ENCODE peak calls at places on chromosomes 6 and 20, in six cellular contexts. One of them, this sample, is unnamed.

GRCh38 chr6:108592371-108593337 is 31.9 kb downstream of the FOXO3 start:
- DNase-seq in DND-41: peak
- DNase-seq in ascending aorta: no peak
- DNase-seq in neural progenitor cell: peak
- DNase-seq in AG10803: peak
- DNase-seq in kidney epithelial cell: peak
- DNase-seq in this sample: no peak

GRCh38 chr6:153790881-153791473 is 248.1 kb upstream of the OPRM1 start:
- DNase-seq in AG10803: no peak
- DNase-seq in ascending aorta: no peak
- DNase-seq in neural progenitor cell: peak
- DNase-seq in kidney epithelial cell: no peak
- DNase-seq in DND-41: peak
- DNase-seq in this sample: no peak

GRCh38 chr6:50608421-50608820 is 104.9 kb upstream of the TFAP2D start:
- DNase-seq in DND-41: no peak
- DNase-seq in neural progenitor cell: no peak
- DNase-seq in AG10803: no peak
- DNase-seq in kidney epithelial cell: no peak
- DNase-seq in ascending aorta: no peak
- DNase-seq in this sample: no peak

GRCh38 chr20:16864069-16864468 is 115.9 kb downstream of the OTOR start:
- DNase-seq in DND-41: no peak
- DNase-seq in neural progenitor cell: no peak
- DNase-seq in kidney epithelial cell: no peak
- DNase-seq in AG10803: peak
- DNase-seq in ascending aorta: no peak
- DNase-seq in this sample: no peak

GRCh38 chr6:128659878-128660622 is 139.7 kb upstream of the PTPRK start:
- DNase-seq in AG10803: no peak
- DNase-seq in ascending aorta: no peak
- DNase-seq in neural progenitor cell: no peak
- DNase-seq in kidney epithelial cell: no peak
- DNase-seq in DND-41: no peak
- DNase-seq in this sample: no peak

GRCh38 chr6:151370509-151371078 is 20.8 kb downstream of the ZBTB2 start:
- DNase-seq in kidney epithelial cell: no peak
- DNase-seq in AG10803: no peak
- DNase-seq in DND-41: no peak
- DNase-seq in ascending aorta: no peak
- DNase-seq in neural progenitor cell: peak
- DNase-seq in this sample: no peak

GRCh38 chr20:40821438-40821837 is 132.4 kb upstream of the MAFB start:
- DNase-seq in AG10803: no peak
- DNase-seq in neural progenitor cell: no peak
- DNase-seq in ascending aorta: no peak
- DNase-seq in DND-41: no peak
- DNase-seq in kidney epithelial cell: no peak
- DNase-seq in this sample: no peak

GRCh38 chr6:29439006-29439405 is at the start of gene OR10C1:
- DNase-seq in ascending aorta: no peak
- DNase-seq in kidney epithelial cell: no peak
- DNase-seq in DND-41: no peak
- DNase-seq in neural progenitor cell: no peak
- DNase-seq in AG10803: no peak
- DNase-seq in this sample: no peak

GRCh38 chr20:18783385-18783959 is 30.1 kb upstream of the SCP2D1 start:
- DNase-seq in ascending aorta: no peak
- DNase-seq in kidney epithelial cell: no peak
- DNase-seq in AG10803: no peak
- DNase-seq in neural progenitor cell: no peak
- DNase-seq in DND-41: no peak
- DNase-seq in this sample: no peak

GRCh38 chr6:3630258-3630828 is 121.2 kb downstream of the PXDC1 start:
- DNase-seq in AG10803: no peak
- DNase-seq in DND-41: no peak
- DNase-seq in ascending aorta: no peak
- DNase-seq in neural progenitor cell: no peak
- DNase-seq in kidney epithelial cell: no peak
- DNase-seq in this sample: no peak

GRCh38 chr6:44289726-44290125 is 19.5 kb downstream of the TMEM151B start:
- DNase-seq in AG10803: no peak
- DNase-seq in ascending aorta: no peak
- DNase-seq in kidney epithelial cell: no peak
- DNase-seq in DND-41: no peak
- DNase-seq in neural progenitor cell: no peak
- DNase-seq in this sample: no peak

GRCh38 chr6:151916075-151916474 is 108.6 kb downstream of the ESR1 start:
- DNase-seq in neural progenitor cell: no peak
- DNase-seq in kidney epithelial cell: no peak
- DNase-seq in AG10803: no peak
- DNase-seq in DND-41: no peak
- DNase-seq in ascending aorta: no peak
- DNase-seq in this sample: no peak

GRCh38 chr6:18323935-18324707 is 59.8 kb upstream of the DEK start:
- DNase-seq in DND-41: peak
- DNase-seq in kidney epithelial cell: no peak
- DNase-seq in neural progenitor cell: peak
- DNase-seq in ascending aorta: no peak
- DNase-seq in AG10803: peak
- DNase-seq in this sample: no peak

GRCh38 chr6:162119349-162119748 is 608.2 kb downstream of the PRKN start:
- DNase-seq in kidney epithelial cell: peak
- DNase-seq in DND-41: no peak
- DNase-seq in ascending aorta: no peak
- DNase-seq in neural progenitor cell: no peak
- DNase-seq in AG10803: peak
- DNase-seq in this sample: no peak

GRCh38 chr6:54665246-54665645 is 181.3 kb upstream of the FAM83B start:
- DNase-seq in kidney epithelial cell: no peak
- DNase-seq in ascending aorta: no peak
- DNase-seq in neural progenitor cell: peak
- DNase-seq in AG10803: no peak
- DNase-seq in DND-41: no peak
- DNase-seq in this sample: no peak

GRCh38 chr20:37457928-37458327 is 63.1 kb upstream of the NNAT start:
- DNase-seq in DND-41: no peak
- DNase-seq in kidney epithelial cell: no peak
- DNase-seq in neural progenitor cell: no peak
- DNase-seq in ascending aorta: peak
- DNase-seq in AG10803: no peak
- DNase-seq in this sample: peak
- TF ChIP-seq CTCF in DND-41: no peak
- TF ChIP-seq CTCF in kidney epithelial cell: no peak
- TF ChIP-seq CTCF in neural progenitor cell: no peak
- TF ChIP-seq CTCF in ascending aorta: no peak
- TF ChIP-seq CTCF in AG10803: no peak
- TF ChIP-seq CTCF in this sample: no peak

GRCh38 chr6:127539292-127539691 is 20.2 kb upstream of the MTCL3 start:
- DNase-seq in ascending aorta: no peak
- DNase-seq in neural progenitor cell: no peak
- DNase-seq in DND-41: no peak
- DNase-seq in AG10803: peak
- DNase-seq in kidney epithelial cell: no peak
- DNase-seq in this sample: no peak
- TF ChIP-seq CTCF in ascending aorta: no peak
- TF ChIP-seq CTCF in neural progenitor cell: peak
- TF ChIP-seq CTCF in DND-41: peak
- TF ChIP-seq CTCF in AG10803: peak
- TF ChIP-seq CTCF in kidney epithelial cell: no peak
- TF ChIP-seq CTCF in this sample: peak

GRCh38 chr6:90214461-90214860 is 82.2 kb downstream of the BACH2 start:
- DNase-seq in ascending aorta: no peak
- DNase-seq in kidney epithelial cell: no peak
- DNase-seq in DND-41: no peak
- DNase-seq in neural progenitor cell: no peak
- DNase-seq in AG10803: no peak
- DNase-seq in this sample: no peak

GRCh38 chr6:90216081-90216977 is 80.3 kb downstream of the BACH2 start:
- DNase-seq in neural progenitor cell: peak
- DNase-seq in ascending aorta: no peak
- DNase-seq in AG10803: peak
- DNase-seq in DND-41: peak
- DNase-seq in kidney epithelial cell: peak
- DNase-seq in this sample: no peak

GRCh38 chr6:90209527-90209926 is 87.1 kb downstream of the BACH2 start:
- DNase-seq in neural progenitor cell: no peak
- DNase-seq in AG10803: no peak
- DNase-seq in DND-41: no peak
- DNase-seq in ascending aorta: no peak
- DNase-seq in kidney epithelial cell: no peak
- DNase-seq in this sample: no peak

GRCh38 chr6:90214966-90215365 is 81.7 kb downstream of the BACH2 start:
- DNase-seq in ascending aorta: no peak
- DNase-seq in kidney epithelial cell: no peak
- DNase-seq in DND-41: no peak
- DNase-seq in AG10803: no peak
- DNase-seq in neural progenitor cell: no peak
- DNase-seq in this sample: no peak

GRCh38 chr6:90212274-90212673 is 84.4 kb downstream of the BACH2 start:
- DNase-seq in DND-41: no peak
- DNase-seq in ascending aorta: no peak
- DNase-seq in AG10803: no peak
- DNase-seq in neural progenitor cell: no peak
- DNase-seq in kidney epithelial cell: no peak
- DNase-seq in this sample: no peak
- TF ChIP-seq CTCF in DND-41: peak
- TF ChIP-seq CTCF in ascending aorta: no peak
- TF ChIP-seq CTCF in AG10803: no peak
- TF ChIP-seq CTCF in neural progenitor cell: no peak
- TF ChIP-seq CTCF in kidney epithelial cell: no peak
- TF ChIP-seq CTCF in this sample: no peak

GRCh38 chr20:43515628-43516027 is 8.1 kb downstream of the L3MBTL1 start:
- DNase-seq in AG10803: no peak
- DNase-seq in neural progenitor cell: no peak
- DNase-seq in kidney epithelial cell: no peak
- DNase-seq in DND-41: no peak
- DNase-seq in ascending aorta: no peak
- DNase-seq in this sample: no peak

GRCh38 chr20:43513298-43514061 is 6.0 kb downstream of the L3MBTL1 start:
- DNase-seq in DND-41: no peak
- DNase-seq in kidney epithelial cell: no peak
- DNase-seq in AG10803: no peak
- DNase-seq in neural progenitor cell: no peak
- DNase-seq in ascending aorta: no peak
- DNase-seq in this sample: no peak

GRCh38 chr20:43516251-43516824 is 8.8 kb downstream of the L3MBTL1 start:
- DNase-seq in AG10803: peak
- DNase-seq in ascending aorta: no peak
- DNase-seq in DND-41: no peak
- DNase-seq in kidney epithelial cell: no peak
- DNase-seq in neural progenitor cell: no peak
- DNase-seq in this sample: no peak

GRCh38 chr20:43511879-43512278 is 4.4 kb downstream of the L3MBTL1 start:
- DNase-seq in neural progenitor cell: no peak
- DNase-seq in kidney epithelial cell: no peak
- DNase-seq in AG10803: no peak
- DNase-seq in ascending aorta: no peak
- DNase-seq in DND-41: no peak
- DNase-seq in this sample: no peak

DNA sequence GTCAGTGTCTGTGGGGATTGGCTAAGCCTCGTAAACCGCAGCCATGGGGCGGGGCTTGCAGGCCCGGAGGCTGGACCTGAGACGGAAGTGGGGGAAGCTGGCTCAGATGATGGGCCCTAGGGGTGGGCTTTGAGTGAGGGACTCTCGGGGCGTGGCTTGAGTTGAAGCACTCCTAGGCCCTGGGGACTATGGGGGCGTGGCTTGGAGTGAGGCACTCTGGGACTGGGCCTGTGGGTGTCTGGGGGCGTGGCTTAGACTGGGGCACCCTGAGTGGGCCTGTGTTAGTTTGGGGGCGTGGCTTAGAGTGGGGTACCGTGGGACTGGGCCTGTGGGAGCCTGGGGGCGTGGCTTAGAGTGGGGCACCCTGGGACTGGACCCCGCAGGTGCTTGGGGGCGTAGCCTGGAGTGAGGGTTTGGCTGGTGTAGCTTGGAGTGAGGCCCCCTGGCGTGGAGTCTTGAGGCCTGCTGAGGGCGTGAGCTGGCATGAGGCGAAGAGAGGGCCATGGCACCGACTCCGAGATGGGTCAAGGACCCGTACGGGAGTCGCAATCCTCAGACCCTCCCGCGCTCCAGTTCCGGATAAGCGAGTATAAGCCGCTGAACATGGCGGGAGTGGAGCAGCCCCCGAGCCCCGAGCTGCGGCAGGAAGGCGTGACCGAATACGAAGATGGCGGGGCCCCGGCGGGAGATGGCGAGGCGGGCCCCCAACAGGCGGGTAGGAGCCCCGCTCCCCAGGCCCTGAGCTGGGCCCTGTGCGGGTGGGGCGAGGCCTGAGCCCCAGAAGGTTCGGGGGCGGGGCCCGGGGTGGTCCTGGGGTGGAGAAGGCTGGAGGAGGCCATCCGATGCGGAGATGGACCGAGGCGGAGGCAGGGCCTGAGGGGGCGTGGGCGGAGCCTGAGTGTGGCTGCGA is 6.8 kb downstream of the L3MBTL1 start:
- DNase-seq in kidney epithelial cell: peak
- DNase-seq in DND-41: peak
- DNase-seq in AG10803: peak
- DNase-seq in neural progenitor cell: peak
- DNase-seq in ascending aorta: peak
- DNase-seq in this sample: peak
- TF ChIP-seq CTCF in kidney epithelial cell: peak
- TF ChIP-seq CTCF in DND-41: peak
- TF ChIP-seq CTCF in AG10803: peak
- TF ChIP-seq CTCF in neural progenitor cell: peak
- TF ChIP-seq CTCF in ascending aorta: peak
- TF ChIP-seq CTCF in this sample: peak

GRCh38 chr6:32689531-32690505 is 23.4 kb upstream of the HLA-DQB1 start:
- DNase-seq in kidney epithelial cell: no peak
- DNase-seq in AG10803: no peak
- DNase-seq in neural progenitor cell: no peak
- DNase-seq in ascending aorta: no peak
- DNase-seq in DND-41: no peak
- DNase-seq in this sample: no peak

DNA sequence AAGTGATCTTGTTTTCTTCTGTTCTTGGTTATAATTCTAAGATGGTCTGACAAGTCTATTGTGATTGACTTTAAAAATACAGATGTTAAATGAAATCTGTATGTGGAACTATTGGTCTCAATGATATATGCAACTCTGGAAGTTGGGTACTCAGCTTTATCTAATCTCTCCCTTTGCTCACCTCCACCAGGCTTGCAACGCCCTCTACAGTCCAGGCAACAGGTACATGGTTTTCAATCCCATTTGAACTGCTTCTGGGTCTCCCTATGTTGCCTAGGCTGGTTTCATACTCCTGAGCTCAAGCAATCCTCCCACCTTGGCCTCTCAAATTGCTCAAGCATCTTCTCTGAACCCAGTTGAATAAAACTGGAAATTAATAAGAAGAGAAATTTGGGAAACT is 25.6 kb upstream of the HLA-DQB1 start:
- DNase-seq in AG10803: no peak
- DNase-seq in neural progenitor cell: peak
- DNase-seq in kidney epithelial cell: no peak
- DNase-seq in ascending aorta: no peak
- DNase-seq in DND-41: peak
- DNase-seq in this sample: no peak
- TF ChIP-seq CTCF in AG10803: no peak
- TF ChIP-seq CTCF in neural progenitor cell: peak
- TF ChIP-seq CTCF in kidney epithelial cell: peak
- TF ChIP-seq CTCF in ascending aorta: no peak
- TF ChIP-seq CTCF in DND-41: peak
- TF ChIP-seq CTCF in this sample: peak